ENCODE peak calls at places on chromosomes 1 and 21, in four cellular contexts. R is IMR-90; F is hepatocyte; T is CD8-positive, alpha-beta memory T cell. G is an unnamed sample. For H3K9me3, the result is how much of the 10 kb centered on the place peaks cover.

GRCh38 chr1:74161494-74161893 is 36.5 kb downstream of the LRRIQ3 start:
- DNase-seq in R (peak), F (no peak), T (no peak), G (no peak)

GRCh38 chr1:8580566-8580965 is 236.9 kb downstream of the RERE start:
- DNase-seq in R (no peak), F (no peak), T (no peak), G (no peak)

GRCh38 chr1:107277022-107277421 is 136.2 kb downstream of the NTNG1 start:
- DNase-seq in R (peak), F (peak), T (no peak), G (no peak)

GRCh38 chr1:180881806-180882509 is 30.7 kb upstream of the KIAA1614 start:
- DNase-seq in R (peak), F (peak), T (no peak), G (no peak)

GRCh38 chr1:197919523-197920301 is 2.5 kb downstream of the LHX9 start:
- DNase-seq in R (no peak), F (no peak), T (no peak), G (no peak)

GRCh38 chr1:53180951-53181350 is 15.7 kb upstream of the CPT2 start:
- DNase-seq in R (no peak), F (no peak), T (no peak), G (no peak)

GRCh38 chr1:245809361-245809760 is 654.6 kb downstream of the KIF26B start:
- DNase-seq in R (no peak), F (no peak), T (no peak), G (no peak)

GRCh38 chr1:230291731-230292620 is 134.2 kb downstream of the PGBD5 start:
- DNase-seq in R (no peak), F (no peak), T (peak), G (no peak)

GRCh38 chr1:54710841-54711240 is 4.8 kb upstream of the TTC4 start:
- DNase-seq in R (no peak), F (no peak), T (no peak), G (no peak)

GRCh38 chr1:53284224-53285020 is 43.4 kb downstream of the LRP8 start:
- DNase-seq in R (no peak), F (no peak), T (no peak), G (no peak)

GRCh38 chr1:117061986-117062415 is 1.9 kb downstream of the TTF2 start:
- DNase-seq in R (peak), F (peak), T (no peak), G (no peak)

GRCh38 chr1:70727891-70728443 is 316.9 kb downstream of the CTH start:
- DNase-seq in R (no peak), F (no peak), T (no peak), G (no peak)

GRCh38 chr1:109396971-109397370 is 747 bp downstream of the SORT1 start:
- DNase-seq in R (no peak), F (no peak), T (no peak), G (no peak)

GRCh38 chr1:47755368-47755990 is 241.7 kb downstream of the TRABD2B start:
- DNase-seq in R (no peak), F (no peak), T (peak), G (no peak)

GRCh38 chr1:176791911-176792310 is 328.9 kb downstream of the PAPPA2 start:
- DNase-seq in R (no peak), F (no peak), T (no peak), G (no peak)

GRCh38 chr1:44545961-44546360 is 128.3 kb downstream of the TMEM53 start:
- DNase-seq in R (no peak), F (peak), T (no peak), G (no peak)

GRCh38 chr1:234554478-234555311 is 55.3 kb downstream of the IRF2BP2 start:
- DNase-seq in R (no peak), F (no peak), T (no peak), G (no peak)

GRCh38 chr1:40182956-40183710 is 21.9 kb downstream of the RLF start:
- DNase-seq in R (peak), F (peak), T (peak), G (no peak)

GRCh38 chr1:54273837-54274192 is 73.8 kb downstream of the MRPL37 start:
- DNase-seq in R (no peak), F (peak), T (no peak), G (peak)

GRCh38 chr1:199163277-199164069 is 524.6 kb downstream of the PTPRC start:
- DNase-seq in R (no peak), F (no peak), T (no peak), G (no peak)

GRCh38 chr21:43893536-43894205 is 28.6 kb downstream of the AGPAT3 start:
- DNase-seq in R (no peak), F (no peak), T (no peak), G (no peak)

GRCh38 chr1:94496076-94496755 is 45.3 kb downstream of the F3 start:
- DNase-seq in R (no peak), F (no peak), T (no peak), G (no peak)
- H3K9me3 ChIP-seq in R (under half), F (under half), T (under half), G (under half)

GRCh38 chr1:163628034-163628773 is 306.4 kb downstream of the NUF2 start:
- DNase-seq in R (no peak), F (no peak), T (no peak), G (no peak)
- H3K9me3 ChIP-seq in R (under half), F (under half), T (under half), G (under half)

DNA sequence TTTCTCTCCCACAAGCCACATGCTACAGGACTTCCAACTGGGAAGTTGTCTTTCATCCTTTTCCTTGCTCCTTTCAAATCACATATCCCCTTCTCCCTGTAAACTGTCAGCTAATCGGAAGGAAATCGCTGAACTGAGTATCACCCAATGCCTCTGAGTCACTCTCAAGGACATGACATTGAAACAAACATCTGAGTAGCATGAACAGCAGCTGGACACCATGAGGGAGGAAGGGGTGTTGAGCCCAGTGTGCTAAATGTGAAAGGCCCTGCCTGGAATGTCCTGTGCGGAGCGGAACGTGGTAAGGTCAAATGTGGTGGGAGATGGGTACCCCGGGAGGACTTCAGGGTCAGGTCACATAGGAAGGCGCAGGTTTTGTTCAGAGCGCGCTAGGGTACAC is at the start of gene OR2AJ1:
- DNase-seq in R (no peak), F (no peak), T (no peak), G (no peak)
- H3K9me3 ChIP-seq in R (under half), F (under half), T (under half), G (under half)

GRCh38 chr1:163914785-163915413 is 593.1 kb downstream of the NUF2 start:
- DNase-seq in R (no peak), F (no peak), T (no peak), G (no peak)
- H3K9me3 ChIP-seq in R (under half), F (under half), T (under half), G (under half)

DNA sequence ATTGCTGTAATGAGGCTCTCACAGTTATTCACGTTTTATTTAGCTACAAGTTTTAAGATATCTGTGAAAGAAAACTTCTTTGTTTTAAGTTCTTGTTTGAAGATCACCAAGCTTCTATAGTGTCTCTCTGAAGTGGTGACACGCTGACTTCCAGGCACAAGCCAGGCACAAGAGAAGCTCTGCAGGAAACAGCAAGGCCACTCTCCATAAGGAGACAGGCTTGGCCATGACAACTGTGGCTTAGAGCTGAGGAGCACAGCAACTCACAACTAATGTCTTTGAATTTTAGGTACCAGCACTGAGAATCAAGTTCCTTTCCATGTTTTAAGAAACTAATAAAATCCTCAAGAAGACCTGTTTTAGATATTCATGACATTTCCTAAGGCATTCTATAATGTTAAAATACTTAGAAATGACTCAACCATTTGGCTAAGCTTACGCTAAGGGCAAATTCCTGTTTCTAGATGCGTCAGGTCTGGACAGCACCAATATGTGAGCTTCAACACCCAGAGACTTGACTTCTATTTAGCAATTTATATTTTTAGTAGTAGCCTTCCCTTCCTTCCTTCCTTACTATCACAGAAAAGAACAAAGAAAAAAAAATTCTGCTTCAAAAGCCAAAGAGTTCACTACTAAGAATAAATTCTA is 40.2 kb downstream of the APP start:
- DNase-seq in R (peak), F (no peak), T (no peak), G (no peak)
- H3K9me3 ChIP-seq in R (under half), F (under half), T (under half), G (under half)

DNA sequence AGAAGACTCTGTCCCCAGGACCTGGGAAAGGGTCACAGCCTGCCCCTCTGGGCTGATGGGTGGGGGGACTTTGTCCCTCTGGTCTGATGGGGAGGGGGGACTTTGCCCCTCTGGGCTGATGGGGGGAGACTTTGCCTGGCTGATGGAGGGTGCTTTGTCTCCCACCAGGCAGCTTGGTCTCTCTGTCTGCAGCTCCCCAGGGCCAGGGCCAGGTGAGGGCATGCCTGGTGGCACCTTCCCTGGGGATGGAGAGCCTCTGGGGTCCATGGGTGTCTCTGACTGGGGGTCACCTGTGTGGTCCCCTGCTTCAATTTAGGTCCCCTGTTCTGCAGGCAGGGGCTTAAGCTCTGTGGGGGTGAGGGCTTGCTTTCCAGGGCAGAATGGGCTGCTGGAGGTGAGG is 23.5 kb upstream of the TTC34 start:
- DNase-seq in R (no peak), F (no peak), T (no peak), G (peak)
- H3K9me3 ChIP-seq in R (half or more), F (under half), T (under half), G (under half)

DNA sequence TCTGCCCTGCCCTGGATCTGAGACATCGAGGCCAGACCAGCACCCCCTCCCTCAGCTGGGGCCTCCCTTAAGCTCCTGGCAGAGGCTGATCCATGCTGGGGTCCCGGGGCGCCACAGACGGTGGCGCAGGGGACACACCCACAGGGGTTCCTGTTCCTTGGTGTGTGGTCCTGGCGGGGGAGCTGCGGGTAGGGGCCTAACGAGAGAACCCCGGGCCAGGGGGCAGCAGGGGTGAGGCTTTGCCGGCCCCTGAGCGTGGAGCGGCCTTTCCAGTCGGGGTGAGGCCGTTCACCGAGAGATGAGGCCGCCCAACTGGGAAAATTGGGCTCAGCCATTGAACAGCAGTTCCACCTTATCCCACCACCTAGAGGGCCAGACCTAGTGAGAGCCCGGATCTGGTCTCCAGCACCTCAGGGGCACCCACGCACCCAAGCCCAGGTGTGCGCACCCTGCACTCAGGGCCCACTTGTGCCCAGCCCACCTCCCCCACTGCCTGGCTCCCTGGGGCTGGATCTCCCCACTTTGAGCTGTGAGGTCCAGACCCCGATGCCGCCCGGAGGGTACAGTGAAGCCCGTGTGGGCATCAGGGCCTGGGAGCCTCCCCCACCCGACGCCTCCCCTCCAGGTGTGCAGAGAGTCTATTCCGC is 45.5 kb upstream of the CCDC27 start:
- DNase-seq in R (no peak), F (no peak), T (no peak), G (no peak)
- H3K9me3 ChIP-seq in R (under half), F (under half), T (under half), G (under half)

GRCh38 chr1:160808289-160808688 is 12.3 kb downstream of the LY9 start:
- DNase-seq in R (no peak), F (no peak), T (no peak), G (no peak)

GRCh38 chr1:160806109-160806665 is 10.2 kb downstream of the LY9 start:
- DNase-seq in R (no peak), F (no peak), T (no peak), G (no peak)

GRCh38 chr1:160806784-160807183 is 10.8 kb downstream of the LY9 start:
- DNase-seq in R (no peak), F (no peak), T (no peak), G (no peak)

GRCh38 chr1:160807242-160807641 is 11.3 kb downstream of the LY9 start:
- DNase-seq in R (no peak), F (no peak), T (no peak), G (no peak)

GRCh38 chr1:160807738-160808137 is 11.8 kb downstream of the LY9 start:
- DNase-seq in R (no peak), F (no peak), T (no peak), G (no peak)
- H3K9me3 ChIP-seq in R (under half), F (under half), T (under half), G (under half)

GRCh38 chr1:156756355-156756754 is 4.9 kb upstream of the HDGF start:
- DNase-seq in R (no peak), F (no peak), T (no peak), G (no peak)
- H3K9me3 ChIP-seq in R (under half), F (under half), T (under half), G (under half)